ENCODE peak calls at places on chromosomes 6 and 20, in five cellular contexts. U is GM12878, R is endothelial cell of umbilical vein, J is A549, I is K562. V is an unnamed sample.

GRCh38 chr20:45017859-45018258 is 51.5 kb downstream of the STK4 start:
- DNase-seq in U (no peak), R (no peak), J (no peak), I (no peak), V (no peak)

GRCh38 chr6:118296129-118296852 is 251.8 kb upstream of the PLN start:
- DNase-seq in U (no peak), R (no peak), J (no peak), I (no peak), V (no peak)

GRCh38 chr20:8427419-8428065 is 295.5 kb downstream of the PLCB1 start:
- DNase-seq in U (no peak), R (peak), J (no peak), I (no peak), V (peak)

GRCh38 chr6:28104392-28105250 is 19.8 kb upstream of the ZSCAN16 start:
- DNase-seq in U (peak), R (peak), J (peak), I (peak), V (peak)

GRCh38 chr6:8108031-8108660 is 5.8 kb upstream of the EEF1E1 start:
- DNase-seq in U (no peak), R (peak), J (peak), I (peak), V (no peak)

GRCh38 chr6:20008081-20008480 is 170.9 kb downstream of the ID4 start:
- DNase-seq in U (no peak), R (no peak), J (no peak), I (no peak), V (no peak)

GRCh38 chr6:134472661-134473060 is 154.7 kb upstream of the SGK1 start:
- DNase-seq in U (no peak), R (no peak), J (no peak), I (no peak), V (no peak)

GRCh38 chr20:42705550-42705949 is 484.2 kb downstream of the PTPRT start:
- DNase-seq in U (no peak), R (no peak), J (no peak), I (no peak), V (no peak)

GRCh38 chr6:14882394-14883073 is 363.3 kb upstream of the JARID2 start:
- DNase-seq in U (no peak), R (no peak), J (no peak), I (no peak), V (peak)

GRCh38 chr20:57819981-57820380 is 110.2 kb upstream of the PMEPA1 start:
- DNase-seq in U (no peak), R (no peak), J (no peak), I (no peak), V (no peak)

GRCh38 chr6:160202411-160202810 is 56.2 kb downstream of the SLC22A2 start:
- DNase-seq in U (no peak), R (no peak), J (no peak), I (no peak), V (no peak)

GRCh38 chr20:22775671-22776139 is 191.3 kb upstream of the FOXA2 start:
- DNase-seq in U (no peak), R (peak), J (peak), I (no peak), V (no peak)

GRCh38 chr6:154548130-154548830 is 37.8 kb upstream of the CNKSR3 start:
- DNase-seq in U (no peak), R (peak), J (no peak), I (no peak), V (no peak)

GRCh38 chr6:130505808-130506207 is 140.0 kb downstream of the TMEM200A start:
- DNase-seq in U (no peak), R (no peak), J (no peak), I (no peak), V (no peak)

GRCh38 chr6:27617700-27618689 is 145.1 kb upstream of the ZNF184 start:
- DNase-seq in U (no peak), R (peak), J (peak), I (peak), V (peak)

GRCh38 chr20:61251529-61252393 is at the start of gene CDH4:
- DNase-seq in U (no peak), R (no peak), J (peak), I (no peak), V (no peak)

GRCh38 chr6:136465766-136466303 is 84.4 kb downstream of the MAP7 start:
- DNase-seq in U (no peak), R (no peak), J (no peak), I (no peak), V (no peak)

GRCh38 chr6:41222513-41222912 is 5.6 kb upstream of the TREML4 start:
- DNase-seq in U (no peak), R (no peak), J (no peak), I (no peak), V (peak)

GRCh38 chr6:82040405-82041221 is 206.9 kb downstream of the IBTK start:
- DNase-seq in U (peak), R (peak), J (peak), I (peak), V (peak)

GRCh38 chr6:5215181-5215580 is 45.6 kb downstream of the LYRM4 start:
- DNase-seq in U (no peak), R (peak), J (no peak), I (no peak), V (no peak)

GRCh38 chr6:143609972-143610371 is 67.8 kb upstream of the PHACTR2 start:
- DNase-seq in U (no peak), R (no peak), J (no peak), I (no peak), V (no peak)

GRCh38 chr6:100845676-100846075 is 35.5 kb downstream of the ASCC3 start:
- DNase-seq in U (no peak), R (no peak), J (no peak), I (no peak), V (no peak)

GRCh38 chr6:125835221-125835744 is 44.5 kb downstream of the NCOA7 start:
- DNase-seq in U (no peak), R (peak), J (no peak), I (no peak), V (peak)

GRCh38 chr6:151441390-151442166 is 10.3 kb downstream of the RMND1 start:
- DNase-seq in U (no peak), R (no peak), J (no peak), I (no peak), V (no peak)
- TF ChIP-seq MYC in U (no peak), R (no peak), J (no peak), I (no peak), V (no peak)

GRCh38 chr6:33215281-33215680 is 7.0 kb downstream of the RING1 start:
- DNase-seq in U (no peak), R (no peak), J (no peak), I (no peak), V (no peak)

GRCh38 chr6:33212857-33213165 is 4.5 kb downstream of the RING1 start:
- DNase-seq in U (no peak), R (no peak), J (no peak), I (no peak), V (no peak)

GRCh38 chr6:33211666-33212422 is 3.5 kb downstream of the RING1 start:
- DNase-seq in U (no peak), R (no peak), J (no peak), I (peak), V (peak)

GRCh38 chr6:33213989-33214335 is 5.7 kb downstream of the RING1 start:
- DNase-seq in U (no peak), R (no peak), J (no peak), I (no peak), V (peak)

DNA sequence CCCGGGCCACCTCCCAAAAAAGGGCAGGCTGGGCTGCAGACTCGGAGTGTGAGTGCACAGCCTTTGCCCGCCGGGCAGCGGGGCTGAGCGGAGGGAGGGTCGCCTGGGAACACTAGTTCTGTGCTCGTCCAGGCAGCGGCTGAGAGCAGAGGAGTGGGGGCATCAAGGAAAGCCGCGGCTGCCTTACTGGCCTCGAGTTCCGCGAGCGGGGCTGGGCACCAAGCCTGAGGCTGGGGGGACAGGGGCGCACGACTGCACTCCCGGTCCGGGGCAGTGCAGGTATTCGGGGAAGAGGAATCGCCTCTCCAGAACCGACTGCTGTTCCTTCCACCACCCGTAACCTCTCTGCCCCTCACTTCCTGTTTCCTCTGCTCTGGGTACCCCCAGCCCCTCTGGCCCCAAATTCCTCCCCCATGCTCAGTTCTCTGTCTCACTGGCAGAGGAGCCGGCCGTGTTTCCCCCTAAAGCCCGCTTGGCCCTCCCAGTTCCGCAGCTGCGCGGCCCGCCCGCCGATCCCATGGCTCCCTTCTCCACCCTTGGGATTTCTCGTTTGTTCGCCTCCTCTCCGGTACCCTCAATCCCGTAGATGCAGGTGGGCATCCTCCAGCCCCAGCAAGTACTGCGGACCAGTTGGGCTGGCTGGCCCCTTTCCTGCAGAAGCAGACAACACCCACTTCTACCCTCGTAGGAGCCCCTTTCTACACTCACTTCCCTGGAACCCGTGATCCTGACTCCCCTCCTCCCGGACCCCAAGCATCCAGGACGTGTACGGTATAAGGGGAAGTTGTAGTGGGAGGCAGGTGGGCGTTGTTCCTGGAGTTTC is 5.1 kb downstream of the RING1 start:
- DNase-seq in U (no peak), R (no peak), J (no peak), I (no peak), V (peak)
- TF ChIP-seq MYC in U (no peak), R (no peak), J (no peak), I (no peak), V (no peak)

GRCh38 chr20:41526327-41526726 is 91.8 kb downstream of the CHD6 start:
- DNase-seq in U (no peak), R (no peak), J (no peak), I (peak), V (no peak)
- TF ChIP-seq MYC in U (no peak), R (no peak), J (no peak), I (no peak), V (no peak)

GRCh38 chr6:152146385-152146784 is 338.9 kb downstream of the ESR1 start:
- DNase-seq in U (no peak), R (no peak), J (no peak), I (no peak), V (no peak)
- TF ChIP-seq MYC in U (no peak), R (no peak), J (no peak), I (no peak), V (no peak)

GRCh38 chr6:111789593-111789992 is 83.7 kb downstream of the FYN start:
- DNase-seq in U (no peak), R (no peak), J (no peak), I (no peak), V (no peak)
- TF ChIP-seq MYC in U (no peak), R (no peak), J (no peak), I (no peak), V (no peak)